ENCODE peak calls at places on chromosomes 11 and 22, in nine cellular contexts. I is suprapubic skin, F is tibial nerve, H is A549, S is skeletal muscle cell, P is SK-N-SH, J is HL-60, R is K562, E is astrocyte of the spinal cord. C is an unnamed sample.

GRCh38 chr22:22229683-22230420 is 14.7 kb upstream of the VPREB1 start:
- DNase-seq in P (no peak), R (no peak), J (no peak), S (no peak), F (no peak), I (no peak), E (no peak), H (no peak), C (no peak)

GRCh38 chr22:27990879-27991278 is 71.8 kb upstream of the PITPNB start:
- DNase-seq in F (peak; percentile 67), E (peak; percentile 42), S (no peak), P (peak; percentile 72), H (peak; percentile 16), J (peak; percentile 23), R (peak; percentile 62), I (peak; percentile 77), C (no peak)

GRCh38 chr22:29030618-29031235 is 30.9 kb downstream of the C22orf31 start:
- DNase-seq in S (peak; percentile 48), F (peak; percentile 74), E (peak; percentile 96), P (peak; percentile 94), J (no peak), R (peak; percentile 68), I (no peak), H (peak; percentile 82), C (no peak)

GRCh38 chr11:44658451-44658850 is 68.3 kb upstream of the TSPAN18 start:
- DNase-seq in H (peak; percentile 23), F (no peak), I (no peak), S (no peak), P (peak; percentile 68), R (no peak), J (no peak), E (no peak), C (peak; percentile 2)

GRCh38 chr11:115653076-115653475 is 148.9 kb upstream of the CADM1 start:
- DNase-seq in S (no peak), J (no peak), H (no peak), E (no peak), P (no peak), R (no peak), F (no peak), I (no peak), C (no peak)

GRCh38 chr22:46074771-46075551 is 75.4 kb upstream of the PPARA start:
- DNase-seq in I (peak; percentile 62), E (peak; percentile 32), H (no peak), R (no peak), J (no peak), F (no peak), S (no peak), P (no peak), C (no peak)

GRCh38 chr22:34330432-34330831 is 410.2 kb upstream of the LARGE1 start:
- DNase-seq in J (no peak), E (no peak), P (no peak), R (no peak), S (no peak), H (no peak), I (no peak), F (no peak), C (no peak)

GRCh38 chr22:48494968-48495750 is 1332.5 kb downstream of the BRD1 start:
- DNase-seq in E (no peak), P (no peak), R (no peak), I (peak; percentile 61), J (no peak), F (no peak), H (no peak), S (no peak), C (no peak)

GRCh38 chr11:14370496-14370895 is 11.5 kb upstream of the RRAS2 start:
- DNase-seq in J (no peak), I (no peak), H (no peak), P (no peak), S (no peak), F (no peak), E (no peak), R (no peak), C (no peak)

GRCh38 chr22:19719488-19720021 is 3.8 kb upstream of the GP1BB start:
- DNase-seq in I (no peak), J (no peak), S (no peak), H (no peak), F (no peak), P (no peak), R (no peak), E (no peak), C (no peak)
- H3K4me3 ChIP-seq in I (no peak overlapping the region), J (no peak overlapping the region), S (peak overlapping the region; percentile 71), H (no peak overlapping the region), F (no peak overlapping the region), P (no peak overlapping the region), R (peak overlapping the region; percentile 51), E (no peak overlapping the region), C (no peak overlapping the region)

DNA sequence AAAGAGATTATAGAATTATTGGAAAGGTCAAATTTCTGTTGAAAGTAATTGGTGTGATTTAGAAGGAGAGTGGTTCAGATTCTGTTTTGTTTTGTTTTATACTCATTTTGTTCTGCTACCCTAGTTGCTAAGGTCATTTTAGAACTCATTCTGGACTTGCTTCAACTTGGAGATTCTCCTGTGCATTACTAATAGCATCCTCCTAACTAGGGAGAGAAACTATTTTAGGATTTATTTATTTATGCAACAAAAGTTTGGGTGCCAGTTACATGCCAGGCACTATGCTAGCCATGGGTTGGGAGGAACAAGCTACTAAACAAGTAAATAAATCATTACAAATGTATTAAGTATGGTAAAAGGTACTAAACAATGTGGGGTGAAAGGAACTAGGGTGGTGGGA is 84.0 kb downstream of the YAP1 start:
- DNase-seq in J (no peak), I (no peak), H (no peak), E (no peak), S (no peak), R (no peak), F (no peak), P (no peak), C (no peak)
- H3K4me3 ChIP-seq in J (no peak overlapping the region), I (no peak overlapping the region), H (no peak overlapping the region), E (no peak overlapping the region), S (no peak overlapping the region), R (no peak overlapping the region), F (no peak overlapping the region), P (no peak overlapping the region), C (no peak overlapping the region)

GRCh38 chr22:17705565-17706450 is 67.3 kb downstream of the BCL2L13 start:
- DNase-seq in E (no peak), I (no peak), F (no peak), R (no peak), H (no peak), S (no peak), J (no peak), P (no peak), C (no peak)
- H3K4me3 ChIP-seq in E (peak overlapping the region; percentile 39), I (peak overlapping the region; percentile 36), F (peak overlapping the region; percentile 14), R (no peak overlapping the region), H (peak overlapping the region; percentile 16), S (peak overlapping the region; percentile 37), J (no peak overlapping the region), P (peak overlapping the region; percentile 33), C (peak overlapping the region; percentile 19)

DNA sequence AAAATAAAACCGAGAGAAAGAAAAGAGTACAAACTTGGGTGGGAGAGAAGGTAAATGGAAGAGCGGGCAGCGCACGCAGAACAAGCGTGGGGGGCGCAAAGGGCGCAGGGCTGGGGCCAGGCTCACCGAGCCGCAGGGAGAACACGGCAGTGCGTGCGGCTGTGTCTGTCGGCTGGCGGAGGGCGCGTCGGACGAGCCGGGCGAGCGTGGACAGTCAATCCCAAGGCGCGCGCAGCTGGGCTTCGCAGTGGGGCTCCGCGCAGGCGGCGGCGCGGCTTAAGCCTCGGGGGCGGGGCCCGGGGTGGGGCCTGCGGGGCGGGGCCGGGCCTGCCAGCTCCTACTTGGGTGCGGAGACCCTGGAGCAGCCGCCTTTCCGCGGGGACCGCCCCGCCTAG is at the start of gene UCP2:
- DNase-seq in R (peak; percentile 91), P (peak; percentile 95), I (peak; percentile 90), F (peak; percentile 77), S (peak; percentile 16), H (no peak), E (no peak), J (peak; percentile 78), C (peak; percentile 67)
- H3K4me3 ChIP-seq in R (peak within 1 kb of the TSS; percentile 67), P (peak within 1 kb of the TSS; percentile 70), I (peak within 1 kb of the TSS; percentile 58), F (peak within 1 kb of the TSS; percentile 53), S (peak within 1 kb of the TSS; percentile 70), H (peak within 1 kb of the TSS; percentile 62), E (peak within 1 kb of the TSS; percentile 65), J (peak within 1 kb of the TSS; percentile 59), C (peak within 1 kb of the TSS; percentile 86)

GRCh38 chr11:9231848-9232177 is 33.3 kb downstream of the DENND5A start:
- DNase-seq in S (no peak), P (no peak), E (peak; percentile 82), F (peak; percentile 11), R (no peak), J (no peak), I (no peak), H (no peak), C (peak; percentile 39)
- H3K4me3 ChIP-seq in S (no peak overlapping the region), P (no peak overlapping the region), E (no peak overlapping the region), F (peak overlapping the region; percentile 33), R (no peak overlapping the region), J (no peak overlapping the region), I (peak overlapping the region; percentile 38), H (no peak overlapping the region), C (no peak overlapping the region)

DNA sequence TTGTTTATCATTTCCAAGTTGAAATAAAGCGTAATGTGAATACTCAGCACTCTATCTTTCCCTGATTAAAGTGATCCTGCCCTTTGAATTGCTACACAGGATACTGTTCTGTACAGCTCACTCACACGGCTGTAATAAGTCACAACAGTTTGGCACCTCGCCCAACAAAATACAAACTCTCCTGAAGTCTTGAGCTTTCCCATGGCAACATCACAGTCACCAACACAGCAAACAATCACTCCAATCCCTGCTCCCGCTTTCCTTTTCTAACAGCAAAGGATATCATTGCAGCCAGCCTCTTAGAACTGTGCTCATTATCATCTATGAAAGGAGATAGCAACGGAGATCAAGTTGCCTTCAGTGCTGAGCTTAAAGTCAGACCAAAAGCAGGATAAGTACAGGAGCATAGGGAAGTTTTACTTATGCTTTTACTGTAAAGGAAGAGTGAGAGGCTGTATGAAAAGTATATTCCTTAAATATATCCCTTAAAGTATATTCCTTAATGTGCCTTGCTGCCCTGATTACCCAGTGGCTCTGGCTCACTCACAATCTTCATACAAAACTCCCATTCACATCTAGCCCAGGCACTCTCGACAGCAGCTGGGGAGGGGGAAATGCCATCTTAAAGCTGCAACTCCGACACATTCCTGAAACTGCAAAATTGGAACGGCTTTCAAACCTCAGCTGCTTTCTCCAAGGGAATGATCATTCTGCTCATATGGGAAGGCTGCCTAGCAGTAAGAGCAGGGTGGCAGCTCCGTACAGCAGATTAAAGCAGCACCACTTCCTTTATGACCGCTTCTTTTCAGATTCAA is 35.9 kb downstream of the MAML2 start:
- DNase-seq in P (peak; percentile 30), S (peak; percentile 98), I (peak; percentile 94), J (no peak), E (peak; percentile 99), F (peak; percentile 93), R (peak; percentile 26), H (peak; percentile 94), C (no peak)
- H3K4me3 ChIP-seq in P (peak overlapping the region; percentile 28), S (peak overlapping the region; percentile 37), I (peak overlapping the region; percentile 32), J (no peak overlapping the region), E (peak overlapping the region; percentile 23), F (peak overlapping the region; percentile 26), R (no peak overlapping the region), H (peak overlapping the region; percentile 31), C (no peak overlapping the region)

DNA sequence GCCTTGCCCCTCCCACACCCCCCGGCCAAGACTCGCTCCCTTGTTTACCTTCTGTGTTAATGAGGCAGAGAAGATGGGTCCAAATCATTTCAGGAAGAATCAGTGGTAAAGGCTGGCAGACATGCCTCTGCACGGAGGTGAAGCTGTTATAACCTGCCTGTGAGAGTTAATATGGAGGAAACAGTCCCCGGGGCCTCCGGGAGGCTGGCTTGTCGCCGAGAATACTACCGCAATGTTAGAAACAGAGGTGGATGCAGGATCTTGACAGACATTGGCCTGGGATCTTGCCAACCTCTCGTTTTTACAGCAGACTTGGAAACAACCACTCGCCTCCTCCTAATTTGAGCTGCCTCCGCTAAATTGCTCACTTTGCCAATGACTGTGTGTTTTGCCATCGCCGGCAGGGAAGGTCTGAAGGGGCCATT is 45.6 kb downstream of the TIMP3 start:
- DNase-seq in J (no peak), R (no peak), S (no peak), P (no peak), I (peak; percentile 81), F (peak; percentile 59), E (no peak), H (no peak), C (no peak)
- H3K4me3 ChIP-seq in J (no peak overlapping the region), R (no peak overlapping the region), S (no peak overlapping the region), P (no peak overlapping the region), I (no peak overlapping the region), F (no peak overlapping the region), E (no peak overlapping the region), H (no peak overlapping the region), C (no peak overlapping the region)